ENCODE peak calls at places on chromosomes 11 and 22, in nine cellular contexts. F, J, Z, O, N, Y, E, S and P are unnamed samples.

GRCh38 chr11:90134420-90135003 is at the start of gene NAALAD2:
- DNase-seq in S (peak), Y (no peak), N (no peak), Z (no peak), F (peak), O (peak), J (no peak), E (no peak), P (peak)

GRCh38 chr11:70424765-70425164 is 26.4 kb downstream of the CTTN start:
- DNase-seq in J (peak), Y (no peak), S (no peak), N (no peak), E (no peak), Z (no peak), O (peak), F (no peak), P (no peak)

GRCh38 chr11:116065519-116065918 is 561.3 kb upstream of the CADM1 start:
- DNase-seq in J (no peak), O (no peak), Z (no peak), E (no peak), S (no peak), Y (no peak), N (no peak), F (no peak), P (no peak)

GRCh38 chr22:40415531-40416266 is 45.3 kb downstream of the SGSM3 start:
- DNase-seq in J (peak), O (peak), F (no peak), N (no peak), Z (no peak), S (no peak), Y (no peak), E (no peak), P (no peak)

GRCh38 chr11:115471367-115471766 is 32.8 kb downstream of the CADM1 start:
- DNase-seq in J (no peak), S (no peak), Z (no peak), E (no peak), Y (no peak), N (peak), F (no peak), O (peak), P (no peak)

GRCh38 chr22:19631899-19632670 is 82.2 kb upstream of the SEPTIN5 start:
- DNase-seq in E (peak), J (no peak), Y (peak), N (no peak), F (no peak), S (peak), O (no peak), Z (no peak), P (no peak)

GRCh38 chr22:41976070-41976901 is 7.0 kb downstream of the SEPTIN3 start:
- DNase-seq in F (no peak), J (peak), Z (peak), N (peak), O (peak), S (no peak), E (no peak), Y (no peak), P (no peak)

GRCh38 chr11:71309611-71310010 is 57.2 kb upstream of the SHANK2 start:
- DNase-seq in S (no peak), J (no peak), O (no peak), Z (no peak), N (peak), Y (no peak), E (no peak), F (no peak), P (peak)

GRCh38 chr11:44538375-44539054 is 26.9 kb upstream of the CD82 start:
- DNase-seq in S (peak), N (peak), Y (peak), Z (peak), O (peak), E (no peak), F (peak), J (peak), P (peak)

GRCh38 chr11:119852741-119853140 is 123.7 kb upstream of the NECTIN1 start:
- DNase-seq in J (no peak), N (no peak), E (no peak), S (no peak), Z (no peak), F (no peak), Y (no peak), O (no peak), P (no peak)